ENCODE peak calls at places on chromosomes 2 and 18, in four cellular contexts. H, Z, I and D are unnamed samples.
A peak's percentile ranks its signal among the peaks of the same experiment; 100 is the strongest.

GRCh38 chr2:217559084-217559483 is 443.7 kb downstream of the TNS1 start:
- DNase-seq in H (no peak), Z (no peak), I (no peak), D (no peak)

GRCh38 chr2:184692137-184692734 is 93.9 kb downstream of the ZNF804A start:
- DNase-seq in H (no peak), Z (no peak), I (no peak), D (no peak)

GRCh38 chr18:51097046-51097822 is 67.2 kb downstream of the SMAD4 start:
- DNase-seq in H (no peak), Z (no peak), I (no peak), D (no peak)

GRCh38 chr18:51051105-51051712 is 21.2 kb downstream of the SMAD4 start:
- DNase-seq in H (no peak), Z (no peak), I (no peak), D (no peak)

GRCh38 chr2:42567806-42568429 is 514 bp upstream of the MTA3 start:
- DNase-seq in H (peak; percentile 85), Z (peak; percentile 48), I (peak; percentile 52), D (peak; percentile 60)

GRCh38 chr2:181459646-181460045 is 2.5 kb downstream of the ITGA4 start:
- DNase-seq in H (no peak), Z (no peak), I (no peak), D (no peak)

GRCh38 chr18:13558132-13558531 is 168.2 kb downstream of the FAM210A start:
- DNase-seq in H (peak; percentile 62), Z (no peak), I (peak; percentile 47), D (no peak)

GRCh38 chr2:20490300-20491181 is 43.7 kb downstream of the RHOB start:
- DNase-seq in H (no peak), Z (no peak), I (no peak), D (no peak)

GRCh38 chr2:232387451-232388171 is 9.1 kb downstream of the ALPP start:
- DNase-seq in H (peak; percentile 77), Z (no peak), I (no peak), D (no peak)

GRCh38 chr2:180336550-180336949 is 329.5 kb upstream of the CWC22 start:
- DNase-seq in H (no peak), Z (no peak), I (no peak), D (no peak)

GRCh38 chr18:47817017-47817911 is 113.2 kb downstream of the SMAD2 start:
- DNase-seq in H (no peak), Z (no peak), I (no peak), D (no peak)

GRCh38 chr2:216807861-216808272 is 52.0 kb downstream of the TNP1 start:
- DNase-seq in H (no peak), Z (no peak), I (no peak), D (no peak)

GRCh38 chr2:28894470-28895188 is at the start of gene WDR43:
- DNase-seq in H (peak; percentile 96), Z (peak; percentile 94), I (peak; percentile 90), D (peak; percentile 88)

GRCh38 chr18:8890957-8891464 is 185.7 kb downstream of the MTCL1 start:
- DNase-seq in H (no peak), Z (no peak), I (no peak), D (no peak)

GRCh38 chr2:163713534-163714311 is 22.1 kb downstream of the FIGN start:
- DNase-seq in H (no peak), Z (no peak), I (no peak), D (no peak)

GRCh38 chr2:126643972-126644371 is 12.0 kb upstream of the GYPC start:
- DNase-seq in H (no peak), Z (no peak), I (no peak), D (no peak)

GRCh38 chr18:2686349-2686968 is 30.9 kb downstream of the SMCHD1 start:
- DNase-seq in H (no peak), Z (no peak), I (no peak), D (no peak)

GRCh38 chr2:205408690-205409089 is 273.6 kb upstream of the NRP2 start:
- DNase-seq in H (no peak), Z (no peak), I (no peak), D (no peak)

GRCh38 chr2:8303322-8303832 is 378.5 kb upstream of the ID2 start:
- DNase-seq in H (no peak), Z (peak; percentile 95), I (no peak), D (peak; percentile 44)

GRCh38 chr2:105403785-105404698 is 5.2 kb upstream of the FHL2 start:
- DNase-seq in H (no peak), Z (no peak), I (no peak), D (no peak)
- TF ChIP-seq POLR2A in H (no peak), Z (no peak), I (no peak), D (no peak)

GRCh38 chr2:9374071-9374730 is 49.1 kb downstream of the ITGB1BP1 start:
- DNase-seq in H (no peak), Z (no peak), I (no peak), D (no peak)

GRCh38 chr2:9373047-9373446 is 50.3 kb downstream of the ITGB1BP1 start:
- DNase-seq in H (no peak), Z (no peak), I (no peak), D (no peak)

GRCh38 chr2:9373505-9373904 is 49.8 kb downstream of the ITGB1BP1 start:
- DNase-seq in H (no peak), Z (no peak), I (no peak), D (no peak)

GRCh38 chr2:9366041-9366440 is 57.3 kb downstream of the ITGB1BP1 start:
- DNase-seq in H (no peak), Z (no peak), I (no peak), D (no peak)

GRCh38 chr2:9370746-9371145 is 52.6 kb downstream of the ITGB1BP1 start:
- DNase-seq in H (no peak), Z (no peak), I (no peak), D (no peak)
- TF ChIP-seq TAF1 in H (no peak), Z (no peak), I (no peak), D (no peak)

GRCh38 chr2:177020524-177021119 is 192.0 kb upstream of the HNRNPA3 start:
- DNase-seq in H (no peak), Z (no peak), I (no peak), D (no peak)
- TF ChIP-seq POLR2AphosphoS5 in H (no peak), Z (no peak), I (no peak), D (no peak)

GRCh38 chr2:240998706-240999000 is 235 bp downstream of the SNED1 start:
- DNase-seq in H (peak; percentile 70), Z (no peak), I (no peak), D (no peak)

GRCh38 chr2:240997141-240997855 is 1.1 kb upstream of the SNED1 start:
- DNase-seq in H (peak; percentile 36), Z (no peak), I (peak; percentile 13), D (no peak)

GRCh38 chr2:240996834-240997140 is 1.6 kb upstream of the SNED1 start:
- DNase-seq in H (peak; percentile 37), Z (no peak), I (no peak), D (no peak)

GRCh38 chr2:240999001-240999791 is 778 bp downstream of the SNED1 start:
- DNase-seq in H (peak; percentile 68), Z (no peak), I (peak; percentile 13), D (no peak)

GRCh38 chr2:240997856-240998705 is at the start of gene SNED1:
- DNase-seq in H (peak; percentile 93), Z (no peak), I (peak; percentile 76), D (no peak)
- TF ChIP-seq POLR2A in H (peak; percentile 44), Z (no peak), I (no peak), D (no peak)